ENCODE peak calls at places on chromosomes 13 and 19, in six cellular contexts. J, K, N, H, L and Y are unnamed samples.

GRCh38 chr13:80840313-80840976 is 499.5 kb upstream of the SPRY2 start:
- DNase-seq in J (peak), K (peak), N (no peak), H (no peak), L (no peak), Y (no peak)

GRCh38 chr19:52735734-52736133 is 890 bp upstream of the ZNF611 start:
- DNase-seq in J (peak), K (peak), N (no peak), H (peak), L (no peak), Y (no peak)

GRCh38 chr19:2337329-2337707 is 8.8 kb downstream of the SPPL2B start:
- DNase-seq in J (peak), K (peak), N (peak), H (peak), L (peak), Y (no peak)

GRCh38 chr13:29472317-29472961 is 123.0 kb downstream of the SLC7A1 start:
- DNase-seq in J (peak), K (peak), N (peak), H (peak), L (no peak), Y (peak)

GRCh38 chr13:55761986-55762385 is 1378.7 kb upstream of the PRR20A start:
- DNase-seq in J (no peak), K (no peak), N (no peak), H (no peak), L (no peak), Y (no peak)

GRCh38 chr13:42876270-42876714 is 94.9 kb downstream of the FAM216B start:
- DNase-seq in J (no peak), K (peak), N (no peak), H (no peak), L (no peak), Y (peak)

GRCh38 chr19:46674416-46675178 is 13.6 kb upstream of the DACT3 start:
- DNase-seq in J (no peak), K (no peak), N (peak), H (peak), L (no peak), Y (no peak)

GRCh38 chr13:113726961-113727411 is 32.0 kb upstream of the TMEM255B start:
- DNase-seq in J (peak), K (peak), N (peak), H (no peak), L (no peak), Y (no peak)

GRCh38 chr13:106453101-106453500 is 82.4 kb downstream of the EFNB2 start:
- DNase-seq in J (no peak), K (no peak), N (no peak), H (no peak), L (no peak), Y (no peak)

GRCh38 chr19:38774181-38774950 is 1.0 kb upstream of the LGALS7 start:
- DNase-seq in J (no peak), K (no peak), N (no peak), H (no peak), L (no peak), Y (no peak)

GRCh38 chr13:31119966-31120733 is 41.6 kb downstream of the HSPH1 start:
- DNase-seq in J (no peak), K (peak), N (peak), H (no peak), L (no peak), Y (no peak)

GRCh38 chr19:14214580-14214979 is 8.6 kb upstream of the ADGRL1 start:
- DNase-seq in J (no peak), K (no peak), N (no peak), H (no peak), L (no peak), Y (no peak)
- TF ChIP-seq CTCF in J (no peak), K (no peak), N (no peak), H (no peak), L (no peak), Y (no peak)

GRCh38 chr19:48085077-48085476 is 25.5 kb downstream of the PLA2G4C start:
- DNase-seq in J (no peak), K (no peak), N (no peak), H (no peak), L (no peak), Y (no peak)

GRCh38 chr19:48090281-48090802 is 20.3 kb downstream of the PLA2G4C start:
- DNase-seq in J (peak), K (no peak), N (no peak), H (no peak), L (no peak), Y (no peak)

DNA sequence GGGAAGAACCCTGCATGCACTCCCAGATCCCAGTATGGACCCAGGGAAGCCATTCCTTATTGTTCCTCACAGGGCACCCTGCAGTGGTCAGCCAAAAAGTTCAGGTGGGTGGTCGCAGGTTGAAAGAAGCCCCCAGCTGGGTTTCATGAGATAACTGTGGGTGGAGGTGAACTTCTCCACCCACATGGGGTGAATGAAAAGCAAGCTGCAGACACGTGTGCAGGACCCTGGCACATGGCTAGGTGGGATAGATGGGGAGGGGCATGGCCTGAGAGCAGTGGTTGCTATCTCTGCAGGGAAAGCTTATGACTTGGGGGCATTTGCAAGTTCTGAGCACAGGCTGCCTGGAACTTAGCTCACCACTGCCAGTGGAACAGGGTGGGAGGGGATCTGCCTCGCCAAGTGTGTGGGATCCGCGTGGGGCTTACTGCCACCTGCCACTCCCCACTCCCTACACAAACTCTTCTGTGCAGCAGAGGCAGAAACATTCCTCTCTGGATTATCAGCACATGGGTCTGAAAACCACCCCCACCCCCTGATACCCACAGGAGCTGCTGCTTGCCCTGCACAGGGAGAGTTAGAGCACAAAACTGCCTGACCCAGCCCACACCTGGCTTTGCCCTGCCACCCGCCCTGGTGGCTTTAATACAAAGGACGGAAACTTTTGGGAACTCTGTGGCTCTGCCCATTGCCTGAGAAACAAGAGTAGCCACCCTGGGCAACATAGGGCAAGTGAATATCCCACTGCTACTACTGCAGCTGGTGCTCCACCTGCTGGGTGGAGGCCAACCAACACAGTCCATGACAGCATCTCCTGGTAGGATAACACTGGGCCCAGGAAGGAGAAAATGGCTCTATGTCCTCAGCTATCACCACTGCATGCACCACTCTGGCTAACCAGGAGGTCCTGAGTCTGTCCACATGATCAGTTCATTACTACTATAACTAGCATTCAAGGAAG is 24.4 kb downstream of the PLA2G4C start:
- DNase-seq in J (no peak), K (no peak), N (no peak), H (no peak), L (no peak), Y (no peak)
- TF ChIP-seq CTCF in J (peak), K (no peak), N (no peak), H (no peak), L (no peak), Y (no peak)

GRCh38 chr13:99610702-99611289 is 109.5 kb downstream of the TM9SF2 start:
- DNase-seq in J (no peak), K (no peak), N (no peak), H (no peak), L (no peak), Y (no peak)
- TF ChIP-seq CTCF in J (peak), K (peak), N (no peak), H (no peak), L (no peak), Y (no peak)

DNA sequence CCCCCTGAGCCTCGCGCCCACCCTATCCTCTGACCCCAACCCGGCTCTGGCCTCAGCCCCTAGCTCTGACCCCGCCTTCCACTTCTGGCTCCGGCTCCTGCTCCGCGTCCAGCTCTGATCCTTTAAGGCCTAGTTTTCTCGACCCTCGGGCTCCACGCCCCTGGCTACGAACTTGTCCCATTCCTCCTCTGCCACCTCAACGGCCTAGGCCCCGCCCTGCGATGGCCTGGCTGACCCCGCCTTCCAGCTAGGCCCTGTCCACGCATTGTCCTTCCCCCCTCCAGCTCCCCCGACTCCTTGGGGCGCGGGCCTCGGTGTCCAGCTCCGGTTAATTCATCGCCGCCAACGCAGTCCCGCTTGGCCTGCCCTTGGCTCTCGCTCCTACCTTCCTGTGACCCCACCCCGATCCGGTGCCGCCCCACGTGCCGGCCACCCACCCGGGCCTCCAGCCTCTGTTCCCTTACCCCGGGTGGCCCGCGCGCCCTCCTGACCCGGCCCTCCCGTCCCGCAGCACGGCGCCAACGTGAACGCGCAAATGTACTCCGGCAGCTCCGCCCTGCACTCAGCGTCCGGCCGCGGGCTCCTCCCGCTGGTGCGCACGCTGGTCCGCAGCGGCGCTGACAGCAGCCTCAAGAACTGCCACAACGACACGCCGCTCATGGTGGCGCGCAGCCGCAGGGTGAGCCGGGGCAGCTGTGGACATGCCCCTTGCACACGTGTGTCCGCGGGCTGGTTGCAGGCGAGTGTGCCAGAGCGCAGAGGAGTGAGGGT is 9.4 kb downstream of the BCL3 start:
- DNase-seq in J (peak), K (peak), N (peak), H (peak), L (no peak), Y (no peak)
- TF ChIP-seq CTCF in J (peak), K (peak), N (peak), H (no peak), L (no peak), Y (no peak)

GRCh38 chr19:50906217-50906616 is 5.0 kb downstream of the KLK4 start:
- DNase-seq in J (no peak), K (peak), N (no peak), H (peak), L (no peak), Y (peak)
- TF ChIP-seq CTCF in J (peak), K (peak), N (peak), H (peak), L (peak), Y (peak)

GRCh38 chr19:48417436-48417835 is 24.0 kb downstream of the GRIN2D start:
- DNase-seq in J (no peak), K (no peak), N (no peak), H (no peak), L (no peak), Y (no peak)
- TF ChIP-seq CTCF in J (no peak), K (no peak), N (no peak), H (no peak), L (no peak), Y (no peak)

GRCh38 chr19:50476943-50477264 is 256 bp upstream of the GARIN5A start:
- DNase-seq in J (no peak), K (no peak), N (no peak), H (no peak), L (no peak), Y (no peak)

GRCh38 chr19:50477751-50478515 is 1.3 kb upstream of the GARIN5A start:
- DNase-seq in J (no peak), K (no peak), N (no peak), H (no peak), L (no peak), Y (no peak)

GRCh38 chr19:50480281-50481111 is 3.8 kb upstream of the GARIN5A start:
- DNase-seq in J (no peak), K (no peak), N (no peak), H (no peak), L (no peak), Y (no peak)

GRCh38 chr19:50479761-50480251 is 3.2 kb upstream of the GARIN5A start:
- DNase-seq in J (no peak), K (no peak), N (no peak), H (no peak), L (no peak), Y (no peak)

GRCh38 chr19:50478901-50479715 is 2.5 kb upstream of the GARIN5A start:
- DNase-seq in J (peak), K (peak), N (peak), H (no peak), L (no peak), Y (no peak)
- TF ChIP-seq CTCF in J (peak), K (peak), N (peak), H (peak), L (peak), Y (peak)

DNA sequence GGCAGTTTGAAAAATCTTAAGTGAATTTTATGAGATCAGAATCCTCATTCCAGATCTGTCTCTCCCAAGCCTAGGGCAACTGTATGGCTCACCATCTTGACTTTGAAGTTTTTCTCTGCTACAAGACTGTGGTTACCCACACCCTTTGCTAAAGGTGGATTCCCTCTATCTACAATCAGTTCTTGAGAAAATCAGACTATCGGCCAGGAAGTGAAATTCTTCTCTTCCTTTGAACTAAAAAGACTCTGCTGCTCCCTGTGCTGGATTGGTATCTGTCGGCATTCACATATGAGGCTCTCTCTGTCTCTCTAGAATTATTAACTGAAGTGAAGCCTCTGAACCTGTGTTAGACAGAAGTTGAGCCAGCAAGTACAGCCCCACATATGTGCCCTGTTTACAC is 145.9 kb downstream of the MIPEP start:
- DNase-seq in J (peak), K (no peak), N (no peak), H (no peak), L (no peak), Y (peak)
- TF ChIP-seq CTCF in J (no peak), K (no peak), N (no peak), H (no peak), L (no peak), Y (no peak)